ENCODE peak calls at places on chromosomes 4 and X, in seven cellular contexts. One of them, this sample, is unnamed.
A peak's percentile ranks its signal among the peaks of the same experiment; 100 is the strongest.

GRCh38 chr4:8242782-8243556 is 26.6 kb upstream of the HTRA3 start:
- DNase-seq in endothelial cell of umbilical vein: no peak
- DNase-seq in SK-N-SH: no peak
- DNase-seq in HCT116: no peak
- DNase-seq in NB4: no peak
- DNase-seq in A549: no peak
- DNase-seq in WTC11: no peak
- DNase-seq in this sample: no peak

GRCh38 chrX:12984629-12985303 is 9.9 kb downstream of the TMSB4X start:
- DNase-seq in HCT116: peak; percentile 21
- DNase-seq in NB4: peak; percentile 68
- DNase-seq in SK-N-SH: no peak
- DNase-seq in WTC11: no peak
- DNase-seq in A549: peak; percentile 43
- DNase-seq in endothelial cell of umbilical vein: peak; percentile 86
- DNase-seq in this sample: no peak

GRCh38 chr4:110310795-110311194 is 112.4 kb upstream of the ELOVL6 start:
- DNase-seq in SK-N-SH: no peak
- DNase-seq in A549: no peak
- DNase-seq in WTC11: no peak
- DNase-seq in NB4: peak; percentile 56
- DNase-seq in HCT116: no peak
- DNase-seq in endothelial cell of umbilical vein: no peak
- DNase-seq in this sample: no peak

GRCh38 chrX:45743081-45743533 is 542.4 kb upstream of the DIPK2B start:
- DNase-seq in A549: peak; percentile 19
- DNase-seq in NB4: peak; percentile 66
- DNase-seq in endothelial cell of umbilical vein: peak; percentile 61
- DNase-seq in WTC11: peak; percentile 12
- DNase-seq in HCT116: peak; percentile 76
- DNase-seq in SK-N-SH: peak; percentile 3
- DNase-seq in this sample: no peak

GRCh38 chr4:6198278-6198677 is 2.1 kb downstream of the JAKMIP1 start:
- DNase-seq in endothelial cell of umbilical vein: no peak
- DNase-seq in HCT116: no peak
- DNase-seq in A549: no peak
- DNase-seq in NB4: no peak
- DNase-seq in WTC11: no peak
- DNase-seq in SK-N-SH: no peak
- DNase-seq in this sample: no peak

GRCh38 chr4:7620086-7620813 is 185.5 kb upstream of the PSAPL1 start:
- DNase-seq in HCT116: no peak
- DNase-seq in WTC11: no peak
- DNase-seq in NB4: no peak
- DNase-seq in A549: no peak
- DNase-seq in SK-N-SH: no peak
- DNase-seq in endothelial cell of umbilical vein: no peak
- DNase-seq in this sample: no peak

GRCh38 chr4:8370835-8371234 is 69.7 kb downstream of the ACOX3 start:
- DNase-seq in WTC11: no peak
- DNase-seq in SK-N-SH: no peak
- DNase-seq in NB4: no peak
- DNase-seq in HCT116: no peak
- DNase-seq in A549: no peak
- DNase-seq in endothelial cell of umbilical vein: no peak
- DNase-seq in this sample: no peak

GRCh38 chr4:2354760-2355159 is 63.7 kb downstream of the ZFYVE28 start:
- DNase-seq in A549: no peak
- DNase-seq in WTC11: no peak
- DNase-seq in HCT116: no peak
- DNase-seq in endothelial cell of umbilical vein: peak; percentile 34
- DNase-seq in SK-N-SH: peak; percentile 15
- DNase-seq in NB4: no peak
- DNase-seq in this sample: no peak

GRCh38 chr4:74318270-74318669 is 10.0 kb downstream of the EPGN start:
- DNase-seq in HCT116: no peak
- DNase-seq in A549: no peak
- DNase-seq in endothelial cell of umbilical vein: no peak
- DNase-seq in SK-N-SH: no peak
- DNase-seq in NB4: no peak
- DNase-seq in WTC11: no peak
- DNase-seq in this sample: no peak

GRCh38 chrX:981791-982626 is 230.4 kb downstream of the CRLF2 start:
- DNase-seq in NB4: no peak
- DNase-seq in A549: no peak
- DNase-seq in SK-N-SH: no peak
- DNase-seq in HCT116: no peak
- DNase-seq in endothelial cell of umbilical vein: no peak
- DNase-seq in WTC11: peak; percentile 44
- DNase-seq in this sample: peak; percentile 55

GRCh38 chr4:28229092-28229491 is 1368.5 kb downstream of the STIM2 start:
- DNase-seq in HCT116: no peak
- DNase-seq in endothelial cell of umbilical vein: no peak
- DNase-seq in A549: no peak
- DNase-seq in NB4: no peak
- DNase-seq in SK-N-SH: no peak
- DNase-seq in WTC11: no peak
- DNase-seq in this sample: no peak

GRCh38 chrX:10574663-10575062 is 45.7 kb downstream of the MID1 start:
- DNase-seq in A549: no peak
- DNase-seq in WTC11: no peak
- DNase-seq in HCT116: no peak
- DNase-seq in endothelial cell of umbilical vein: peak; percentile 71
- DNase-seq in SK-N-SH: no peak
- DNase-seq in NB4: no peak
- DNase-seq in this sample: no peak

GRCh38 chr4:150495550-150495949 is 86.4 kb upstream of the MAB21L2 start:
- DNase-seq in SK-N-SH: no peak
- DNase-seq in endothelial cell of umbilical vein: no peak
- DNase-seq in WTC11: no peak
- DNase-seq in NB4: no peak
- DNase-seq in A549: no peak
- DNase-seq in HCT116: no peak
- DNase-seq in this sample: no peak

GRCh38 chr4:150493846-150494245 is 88.1 kb upstream of the MAB21L2 start:
- DNase-seq in HCT116: no peak
- DNase-seq in WTC11: no peak
- DNase-seq in endothelial cell of umbilical vein: no peak
- DNase-seq in NB4: no peak
- DNase-seq in SK-N-SH: no peak
- DNase-seq in A549: no peak
- DNase-seq in this sample: no peak

DNA sequence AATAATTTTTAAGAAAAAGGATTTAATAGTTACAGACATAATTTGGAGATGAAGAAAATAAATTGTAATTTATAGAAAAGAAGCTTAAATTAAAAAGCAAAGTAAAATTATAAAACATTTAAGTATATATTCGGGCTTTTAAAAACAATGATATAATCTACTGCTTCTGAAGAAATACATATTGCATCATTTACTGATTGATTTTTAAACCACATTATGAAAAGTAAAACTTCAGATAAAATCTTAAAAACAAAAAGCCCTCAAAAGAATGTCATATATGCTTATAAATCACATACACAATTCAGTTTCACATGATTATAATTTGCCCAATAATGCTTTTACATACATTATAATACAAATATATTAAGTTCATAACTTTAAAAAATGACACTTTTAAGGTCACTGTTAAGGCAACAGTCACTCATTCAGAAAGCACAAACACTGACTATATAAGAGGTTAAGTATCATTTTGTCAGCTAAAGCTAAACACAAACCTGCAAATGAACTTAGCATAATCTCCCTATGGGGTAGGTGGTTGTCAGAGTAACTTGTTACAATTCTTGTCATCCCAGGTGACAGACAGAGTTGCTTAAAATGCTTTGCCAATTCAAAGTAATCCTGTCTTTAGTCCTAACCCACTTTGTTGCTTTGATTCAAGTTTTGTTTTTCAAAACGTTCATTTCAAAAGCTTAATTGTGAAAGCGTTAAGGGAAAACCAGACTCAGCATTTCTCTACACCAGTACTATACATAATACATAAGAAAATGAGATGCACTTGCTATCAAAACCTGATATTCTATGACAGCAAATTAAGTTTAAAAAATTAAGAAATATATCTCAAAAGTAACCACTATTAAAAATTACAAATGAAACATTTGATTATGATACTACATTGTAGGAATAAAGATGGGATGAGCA is 90.6 kb upstream of the MAB21L2 start:
- DNase-seq in A549: no peak
- DNase-seq in SK-N-SH: no peak
- DNase-seq in endothelial cell of umbilical vein: no peak
- DNase-seq in WTC11: no peak
- DNase-seq in NB4: no peak
- DNase-seq in HCT116: no peak
- DNase-seq in this sample: no peak
- TF ChIP-seq MAX in A549: no peak
- TF ChIP-seq MAX in SK-N-SH: no peak
- TF ChIP-seq MAX in endothelial cell of umbilical vein: no peak
- TF ChIP-seq MAX in WTC11: no peak
- TF ChIP-seq MAX in NB4: no peak
- TF ChIP-seq MAX in HCT116: no peak
- TF ChIP-seq MAX in this sample: no peak

GRCh38 chr4:155889036-155889793 is 14.3 kb upstream of the TDO2 start:
- DNase-seq in HCT116: no peak
- DNase-seq in A549: no peak
- DNase-seq in endothelial cell of umbilical vein: peak; percentile 11
- DNase-seq in WTC11: no peak
- DNase-seq in NB4: peak; percentile 32
- DNase-seq in SK-N-SH: no peak
- DNase-seq in this sample: no peak
- TF ChIP-seq MAX in HCT116: no peak
- TF ChIP-seq MAX in A549: no peak
- TF ChIP-seq MAX in endothelial cell of umbilical vein: no peak
- TF ChIP-seq MAX in WTC11: no peak
- TF ChIP-seq MAX in NB4: no peak
- TF ChIP-seq MAX in SK-N-SH: no peak
- TF ChIP-seq MAX in this sample: no peak

GRCh38 chrX:110178179-110178865 is 139.6 kb downstream of the AMMECR1 start:
- DNase-seq in SK-N-SH: no peak
- DNase-seq in HCT116: no peak
- DNase-seq in NB4: no peak
- DNase-seq in WTC11: no peak
- DNase-seq in A549: no peak
- DNase-seq in endothelial cell of umbilical vein: no peak
- DNase-seq in this sample: no peak
- TF ChIP-seq MAX in SK-N-SH: no peak
- TF ChIP-seq MAX in HCT116: no peak
- TF ChIP-seq MAX in NB4: no peak
- TF ChIP-seq MAX in WTC11: no peak
- TF ChIP-seq MAX in A549: no peak
- TF ChIP-seq MAX in endothelial cell of umbilical vein: no peak
- TF ChIP-seq MAX in this sample: no peak

DNA sequence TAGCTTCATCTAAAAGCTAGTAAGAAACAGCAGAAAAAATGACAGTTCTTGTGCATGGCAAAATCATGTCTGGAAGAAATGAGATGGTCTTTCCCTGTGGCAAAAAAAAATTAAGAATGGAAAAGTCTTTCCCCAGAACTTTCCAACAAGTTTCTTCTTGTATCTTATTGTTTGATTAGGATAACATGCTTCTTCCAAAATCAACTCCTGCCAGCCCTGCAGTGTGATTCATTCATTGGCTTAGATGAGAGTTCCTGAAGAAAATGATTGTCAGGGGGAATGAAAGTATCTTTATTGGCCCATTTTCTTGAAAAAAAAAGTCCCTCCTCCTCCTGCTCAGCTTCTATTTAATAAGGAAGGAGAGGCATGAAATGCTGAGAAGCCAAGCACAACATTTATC is 407.7 kb downstream of the ARAP2 start:
- DNase-seq in endothelial cell of umbilical vein: no peak
- DNase-seq in A549: no peak
- DNase-seq in WTC11: no peak
- DNase-seq in HCT116: no peak
- DNase-seq in SK-N-SH: no peak
- DNase-seq in NB4: no peak
- DNase-seq in this sample: no peak
- TF ChIP-seq MAX in endothelial cell of umbilical vein: no peak
- TF ChIP-seq MAX in A549: no peak
- TF ChIP-seq MAX in WTC11: no peak
- TF ChIP-seq MAX in HCT116: no peak
- TF ChIP-seq MAX in SK-N-SH: no peak
- TF ChIP-seq MAX in NB4: no peak
- TF ChIP-seq MAX in this sample: no peak

GRCh38 chrX:47283015-47283771 is 50.4 kb downstream of the USP11 start:
- DNase-seq in SK-N-SH: peak; percentile 38
- DNase-seq in WTC11: no peak
- DNase-seq in HCT116: no peak
- DNase-seq in A549: no peak
- DNase-seq in NB4: peak; percentile 75
- DNase-seq in endothelial cell of umbilical vein: no peak
- DNase-seq in this sample: no peak

DNA sequence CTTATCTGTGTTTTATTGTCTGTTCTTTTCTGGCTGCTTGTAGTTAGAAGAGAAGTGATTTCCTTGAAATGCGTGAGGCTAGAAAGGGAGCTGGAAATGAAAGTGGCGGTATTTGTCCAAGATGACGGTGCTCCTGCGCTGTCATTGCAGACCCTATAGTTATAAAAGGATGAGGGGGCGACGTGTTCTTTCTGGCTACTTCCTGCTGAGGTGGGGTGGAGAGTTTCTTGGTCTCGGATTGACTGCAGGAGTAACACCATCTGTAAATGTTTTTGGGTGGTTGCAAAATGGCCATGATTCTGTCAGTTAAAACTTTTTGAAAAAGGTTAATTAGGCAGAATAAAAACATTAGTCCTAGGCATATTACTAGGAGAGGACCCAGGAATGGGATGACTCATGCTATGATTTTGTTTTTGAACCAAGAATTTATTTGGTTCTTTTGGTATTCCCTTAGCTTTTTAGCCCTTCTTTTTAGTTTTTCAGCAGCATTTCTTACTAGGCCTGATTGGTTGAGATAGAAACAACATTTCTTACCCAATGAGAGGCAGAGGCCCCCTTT is 53.0 kb downstream of the USP11 start:
- DNase-seq in HCT116: no peak
- DNase-seq in WTC11: no peak
- DNase-seq in A549: no peak
- DNase-seq in endothelial cell of umbilical vein: no peak
- DNase-seq in NB4: no peak
- DNase-seq in SK-N-SH: no peak
- DNase-seq in this sample: no peak
- TF ChIP-seq MAX in HCT116: no peak
- TF ChIP-seq MAX in WTC11: no peak
- TF ChIP-seq MAX in A549: no peak
- TF ChIP-seq MAX in endothelial cell of umbilical vein: no peak
- TF ChIP-seq MAX in NB4: no peak
- TF ChIP-seq MAX in SK-N-SH: no peak
- TF ChIP-seq MAX in this sample: no peak

This sample was measured in H1.